ENCODE peak calls at places on chromosomes 7 and 10, in ten cellular contexts. D is body of pancreas; J is adrenal gland; P is transverse colon; E is RWPE1; B is heart right ventricle; T is stomach; G is GM23338; A is upper lobe of right lung; H is CD4-positive, alpha-beta T cell. W is an unnamed sample.

GRCh38 chr10:77641788-77642397 is 4.3 kb upstream of the KCNMA1 start:
- DNase-seq in D (peak; percentile 80), J (peak; percentile 85), P (peak; percentile 64), E (peak; percentile 77), B (peak; percentile 66), T (peak; percentile 77), G (peak; percentile 91), A (no peak), H (peak; percentile 16), W (no peak)

GRCh38 chr10:35214607-35215020 is 88.0 kb downstream of the CREM start:
- DNase-seq in D (no peak), J (no peak), P (no peak), E (no peak), B (no peak), T (no peak), G (no peak), A (no peak), H (no peak), W (no peak)

GRCh38 chr7:30778246-30779025 is 7.2 kb downstream of the MINDY4 start:
- DNase-seq in D (no peak), J (no peak), P (no peak), E (no peak), B (peak; percentile 34), T (no peak), G (no peak), A (no peak), H (no peak), W (peak; percentile 79)

GRCh38 chr7:98827258-98827657 is 42.6 kb downstream of the TMEM130 start:
- DNase-seq in D (no peak), J (no peak), P (no peak), E (no peak), B (no peak), T (no peak), G (no peak), A (no peak), H (no peak), W (no peak)

GRCh38 chr7:131292141-131292905 is 35.4 kb upstream of the MKLN1 start:
- DNase-seq in D (no peak), J (no peak), P (no peak), E (no peak), B (no peak), T (no peak), G (no peak), A (no peak), H (no peak), W (no peak)

GRCh38 chr7:25456467-25457171 is 228.3 kb upstream of the NPVF start:
- DNase-seq in D (peak; percentile 39), J (peak; percentile 73), P (peak; percentile 39), E (no peak), B (peak; percentile 38), T (peak; percentile 60), G (peak; percentile 20), A (no peak), H (no peak), W (peak; percentile 49)

GRCh38 chr10:110168601-110169481 is 38.6 kb upstream of the MXI1 start:
- DNase-seq in D (no peak), J (no peak), P (no peak), E (no peak), B (peak; percentile 27), T (no peak), G (peak; percentile 87), A (no peak), H (no peak), W (no peak)

GRCh38 chr10:51269816-51270215 is 195.5 kb downstream of the PRKG1 start:
- DNase-seq in D (no peak), J (no peak), P (no peak), E (no peak), B (no peak), T (no peak), G (no peak), A (no peak), H (no peak), W (no peak)

GRCh38 chr7:77838929-77839491 is 40.4 kb downstream of the PHTF2 start:
- DNase-seq in D (no peak), J (no peak), P (no peak), E (no peak), B (no peak), T (no peak), G (peak; percentile 40), A (no peak), H (no peak), W (no peak)

GRCh38 chr10:33237736-33238624 is 96.5 kb downstream of the NRP1 start:
- DNase-seq in D (no peak), J (no peak), P (no peak), E (peak; percentile 89), B (no peak), T (no peak), G (no peak), A (no peak), H (no peak), W (no peak)

DNA sequence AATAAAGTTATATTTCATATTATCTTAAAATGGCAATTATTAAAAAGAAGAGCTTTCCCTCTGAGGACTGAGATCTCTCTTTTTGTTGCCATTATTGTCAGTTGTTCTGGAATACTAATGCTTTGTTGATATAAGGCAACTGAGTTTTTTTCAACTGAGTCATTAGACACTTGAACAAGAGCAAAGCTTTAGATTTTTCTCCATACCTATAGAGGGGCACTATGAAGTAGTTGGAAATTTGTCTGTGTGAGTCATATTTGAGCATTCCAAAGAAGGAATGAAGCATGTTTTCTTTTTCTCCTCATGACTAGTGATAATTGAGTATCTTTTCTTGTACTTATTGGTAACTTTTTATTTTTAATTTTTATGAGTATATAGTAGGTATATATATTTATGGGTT is 24.5 kb downstream of the RPA3 start:
- DNase-seq in D (no peak), J (no peak), P (no peak), E (peak; percentile 68), B (no peak), T (no peak), G (no peak), A (no peak), H (no peak), W (no peak)
- H3K27ac ChIP-seq in D (no peak overlapping the region), J (no peak overlapping the region), P (no peak overlapping the region), E (no peak overlapping the region), B (no peak overlapping the region), T (no peak overlapping the region), G (no peak overlapping the region), A (no peak overlapping the region), H (no peak overlapping the region), W (no peak overlapping the region)

DNA sequence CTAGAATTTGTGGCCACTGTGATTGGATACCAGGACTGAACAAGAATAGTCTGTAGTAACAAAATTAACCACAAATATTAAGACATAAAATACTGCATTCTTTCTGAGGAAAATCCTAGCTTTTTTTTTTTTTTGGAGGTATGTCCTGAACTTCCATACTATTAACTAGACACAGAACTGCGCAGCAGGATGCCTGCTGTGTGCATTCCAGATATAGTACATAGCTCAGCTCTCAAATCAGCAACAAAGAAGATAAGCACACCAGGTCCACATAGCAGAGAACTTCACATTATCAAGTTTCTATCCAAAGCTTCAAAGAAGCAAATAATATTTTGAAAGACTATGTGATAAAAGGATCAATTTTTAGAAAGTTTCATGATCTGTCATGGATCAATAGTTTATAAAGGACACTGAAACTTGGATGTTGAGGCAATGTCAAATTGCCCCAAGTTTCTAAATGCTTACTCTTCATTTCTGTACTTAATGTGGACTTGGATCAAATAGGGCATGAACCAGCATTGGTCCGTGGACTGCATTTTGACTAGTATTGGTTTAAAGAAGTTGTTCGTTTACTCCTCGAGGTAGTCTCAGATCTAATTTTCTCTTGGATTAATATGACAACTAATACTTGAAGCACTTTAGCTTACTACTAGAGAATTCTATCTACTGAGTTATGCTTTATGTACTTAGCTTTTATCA is 15.4 kb downstream of the NAMPT start:
- DNase-seq in D (no peak), J (no peak), P (no peak), E (no peak), B (no peak), T (no peak), G (no peak), A (no peak), H (no peak), W (no peak)
- H3K27ac ChIP-seq in D (no peak overlapping the region), J (no peak overlapping the region), P (no peak overlapping the region), E (no peak overlapping the region), B (peak overlapping the region; percentile 40), T (peak overlapping the region; percentile 1), G (no peak overlapping the region), A (no peak overlapping the region), H (no peak overlapping the region), W (no peak overlapping the region)

GRCh38 chr7:97187067-97187466 is 69.6 kb downstream of the SDHAF3 start:
- DNase-seq in D (peak; percentile 13), J (no peak), P (no peak), E (peak; percentile 33), B (no peak), T (no peak), G (no peak), A (no peak), H (no peak), W (no peak)
- H3K27ac ChIP-seq in D (no peak overlapping the region), J (no peak overlapping the region), P (no peak overlapping the region), E (no peak overlapping the region), B (no peak overlapping the region), T (no peak overlapping the region), G (no peak overlapping the region), A (no peak overlapping the region), H (no peak overlapping the region), W (no peak overlapping the region)

GRCh38 chr10:69331161-69331560 is 52.9 kb downstream of the HK1 start:
- DNase-seq in D (no peak), J (no peak), P (no peak), E (no peak), B (no peak), T (no peak), G (no peak), A (no peak), H (no peak), W (no peak)

GRCh38 chr10:69333205-69333604 is 54.9 kb downstream of the HK1 start:
- DNase-seq in D (peak; percentile 65), J (no peak), P (no peak), E (peak; percentile 86), B (peak; percentile 54), T (peak; percentile 84), G (peak; percentile 81), A (peak; percentile 78), H (no peak), W (peak; percentile 78)

GRCh38 chr10:69335063-69335587 is 56.8 kb downstream of the HK1 start:
- DNase-seq in D (no peak), J (peak; percentile 63), P (peak; percentile 29), E (no peak), B (peak; percentile 64), T (no peak), G (no peak), A (peak; percentile 84), H (peak; percentile 25), W (peak; percentile 81)

GRCh38 chr10:69334258-69335062 is 56.2 kb downstream of the HK1 start:
- DNase-seq in D (no peak), J (no peak), P (no peak), E (no peak), B (no peak), T (no peak), G (no peak), A (no peak), H (no peak), W (no peak)

DNA sequence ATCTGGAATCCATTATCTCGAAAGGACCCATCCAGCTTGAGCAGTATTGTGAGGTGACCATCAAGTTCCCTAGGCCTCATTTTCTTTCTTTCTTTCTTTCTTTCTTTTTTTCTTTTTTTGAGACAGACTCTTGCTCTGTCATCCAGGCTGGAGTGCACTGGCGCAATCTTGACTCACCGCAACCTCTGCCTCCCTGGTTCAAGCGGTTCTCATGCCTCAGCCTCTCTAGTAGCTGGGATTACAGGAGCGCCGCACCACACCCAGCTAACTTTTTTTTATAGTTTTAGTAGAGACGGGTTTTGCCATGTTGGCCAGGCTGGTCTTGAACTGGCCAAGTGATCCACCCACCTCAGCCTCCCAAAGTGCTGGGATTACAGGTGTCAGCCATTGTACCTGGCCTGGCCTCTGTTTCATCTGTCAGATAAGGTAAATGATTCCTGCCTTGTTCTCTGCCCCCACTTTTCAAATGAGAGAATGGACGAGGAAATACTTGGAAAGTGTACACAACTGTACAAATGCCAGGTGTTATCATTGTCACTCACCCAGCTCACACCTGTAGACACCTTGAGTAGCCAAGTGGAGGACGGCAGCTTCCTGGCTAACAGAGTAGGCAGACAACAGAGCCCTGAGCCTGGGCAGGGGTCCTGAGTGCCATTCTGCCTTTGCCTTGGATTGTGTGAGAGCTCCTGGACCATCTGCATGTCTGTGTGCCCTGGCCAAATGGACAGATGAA is 54.1 kb downstream of the HK1 start:
- DNase-seq in D (no peak), J (no peak), P (peak; percentile 58), E (no peak), B (no peak), T (peak; percentile 54), G (no peak), A (no peak), H (no peak), W (no peak)
- H3K27ac ChIP-seq in D (peak overlapping the region; percentile 61), J (peak overlapping the region; percentile 85), P (peak overlapping the region; percentile 52), E (peak overlapping the region; percentile 99), B (peak overlapping the region; percentile 84), T (peak overlapping the region; percentile 76), G (peak overlapping the region; percentile 93), A (peak overlapping the region; percentile 68), H (no peak overlapping the region), W (peak overlapping the region; percentile 98)